ENCODE peak calls at places on chromosomes 11 and 22, in ten cellular contexts. I is NCI-H2029; J is neural crest cell; E is hepatocyte; U is BJ; K is HS-5; A is fibroblast of the aortic adventitia; M is GM18507; L is stimulated activated CD4-positive, alpha-beta T cell treated with anti-CD3 and anti-CD28 coated beads, Interleukin-15, amount 100 ng/mL, for 48 hours; C is WERI-Rb-1. W is an unnamed sample.

GRCh38 chr11:47376543-47377371 is 1.6 kb downstream of the SPI1 start:
- DNase-seq in I (no peak), J (no peak), E (no peak), U (no peak), K (no peak), A (no peak), M (no peak), L (no peak), C (no peak), W (no peak)

GRCh38 chr22:21802056-21802455 is 65.4 kb downstream of the MAPK1 start:
- DNase-seq in I (no peak), J (no peak), E (no peak), U (no peak), K (no peak), A (no peak), M (no peak), L (no peak), C (no peak), W (no peak)

GRCh38 chr22:20012741-20013331 is 3.8 kb downstream of the ARVCF start:
- DNase-seq in I (no peak), J (no peak), E (no peak), U (no peak), K (no peak), A (no peak), M (no peak), L (no peak), C (no peak), W (no peak)

GRCh38 chr11:47161134-47161854 is 15.4 kb downstream of the ARFGAP2 start:
- DNase-seq in I (peak), J (peak), E (peak), U (no peak), K (no peak), A (peak), M (peak), L (peak), C (peak), W (no peak)

GRCh38 chr11:3837793-3838192 is 3.0 kb downstream of the RHOG start:
- DNase-seq in I (no peak), J (no peak), E (no peak), U (no peak), K (no peak), A (no peak), M (no peak), L (no peak), C (no peak), W (no peak)

GRCh38 chr11:119284344-119285157 is 32.4 kb downstream of the MCAM start:
- DNase-seq in I (no peak), J (no peak), E (peak), U (no peak), K (no peak), A (peak), M (peak), L (no peak), C (no peak), W (no peak)

GRCh38 chr11:75474878-75475766 is 42.1 kb upstream of the KLHL35 start:
- DNase-seq in I (peak), J (peak), E (peak), U (no peak), K (no peak), A (no peak), M (no peak), L (peak), C (peak), W (no peak)

GRCh38 chr11:57269580-57270021 is 32.6 kb upstream of the APLNR start:
- DNase-seq in I (peak), J (no peak), E (no peak), U (no peak), K (no peak), A (no peak), M (no peak), L (no peak), C (no peak), W (no peak)

GRCh38 chr11:77821349-77821851 is 456 bp downstream of the AAMDC start:
- DNase-seq in I (no peak), J (no peak), E (peak), U (no peak), K (no peak), A (peak), M (no peak), L (no peak), C (no peak), W (no peak)

GRCh38 chr11:121634889-121635288 is 182.1 kb upstream of the SORL1-AS1 start:
- DNase-seq in I (no peak), J (no peak), E (no peak), U (peak), K (peak), A (peak), M (no peak), L (no peak), C (no peak), W (no peak)

GRCh38 chr11:84136926-84137325 is 850.8 kb upstream of the CCDC90B start:
- DNase-seq in I (no peak), J (no peak), E (no peak), U (no peak), K (no peak), A (peak), M (no peak), L (no peak), C (no peak), W (no peak)

GRCh38 chr22:26548303-26548702 is 36.0 kb upstream of the TFIP11 start:
- DNase-seq in I (no peak), J (no peak), E (no peak), U (no peak), K (no peak), A (no peak), M (no peak), L (no peak), C (no peak), W (no peak)

GRCh38 chr22:34111210-34111824 is 191.0 kb upstream of the LARGE1 start:
- DNase-seq in I (no peak), J (peak), E (peak), U (no peak), K (no peak), A (peak), M (peak), L (peak), C (peak), W (no peak)

GRCh38 chr11:19691815-19692214 is 20.8 kb upstream of the NAV2 start:
- DNase-seq in I (no peak), J (no peak), E (no peak), U (no peak), K (no peak), A (no peak), M (no peak), L (no peak), C (no peak), W (no peak)

GRCh38 chr11:27858901-27859300 is 158.6 kb upstream of the BDNF start:
- DNase-seq in I (no peak), J (no peak), E (no peak), U (no peak), K (no peak), A (peak), M (no peak), L (no peak), C (no peak), W (no peak)

GRCh38 chr11:31806944-31807790 is 4.0 kb downstream of the PAX6 start:
- DNase-seq in I (no peak), J (peak), E (no peak), U (no peak), K (no peak), A (no peak), M (no peak), L (no peak), C (no peak), W (no peak)

GRCh38 chr22:19518568-19519030 is 5.6 kb downstream of the CLDN5 start:
- DNase-seq in I (no peak), J (no peak), E (no peak), U (no peak), K (no peak), A (no peak), M (no peak), L (no peak), C (no peak), W (no peak)

GRCh38 chr22:49966041-49966715 is 5.6 kb downstream of the PIM3 start:
- DNase-seq in I (no peak), J (peak), E (peak), U (no peak), K (no peak), A (no peak), M (no peak), L (no peak), C (no peak), W (no peak)

GRCh38 chr22:37459211-37459610 is 27.0 kb downstream of the MFNG start:
- DNase-seq in I (peak), J (no peak), E (no peak), U (no peak), K (no peak), A (peak), M (no peak), L (no peak), C (no peak), W (no peak)

GRCh38 chr11:11563193-11563592 is 58.6 kb downstream of the GALNT18 start:
- DNase-seq in I (no peak), J (no peak), E (no peak), U (no peak), K (no peak), A (no peak), M (no peak), L (no peak), C (no peak), W (no peak)

GRCh38 chr11:7418916-7419315 is 66.4 kb upstream of the OLFML1 start:
- DNase-seq in I (no peak), J (no peak), E (no peak), U (no peak), K (no peak), A (no peak), M (no peak), L (no peak), C (no peak), W (no peak)

W was measured in keratinocyte.